ENCODE peak calls at places on chromosomes 12 and 14, in four cellular contexts. E is lung, S is left lung, U is uterus. O is an unnamed sample. For H3K4me1, the result is how much of the 10 kb centered on the place peaks cover.

GRCh38 chr12:6697584-6698351 is 2.8 kb downstream of the PIANP start:
- DNase-seq in E (no peak), S (no peak), U (no peak), O (no peak)

GRCh38 chr12:54357802-54358619 is 6.3 kb downstream of the GPR84 start:
- DNase-seq in E (no peak), S (no peak), U (no peak), O (no peak)

GRCh38 chr14:55348766-55349453 is 62.7 kb downstream of the ATG14 start:
- DNase-seq in E (no peak), S (no peak), U (no peak), O (no peak)

GRCh38 chr14:69093551-69094421 is 59.1 kb downstream of the DCAF5 start:
- DNase-seq in E (no peak), S (no peak), U (no peak), O (no peak)

GRCh38 chr12:118060301-118061010 is 523 bp downstream of the WSB2 start:
- DNase-seq in E (peak), S (peak), U (peak), O (no peak)

GRCh38 chr14:94342334-94342934 is 19.3 kb upstream of the SERPINA6 start:
- DNase-seq in E (peak), S (no peak), U (peak), O (peak)

GRCh38 chr14:75234173-75234855 is 44.3 kb upstream of the FOS start:
- DNase-seq in E (no peak), S (peak), U (peak), O (peak)

GRCh38 chr12:15001733-15002471 is 29.1 kb downstream of the PDE6H start:
- DNase-seq in E (no peak), S (peak), U (peak), O (peak)

GRCh38 chr14:88078525-88078924 is 73.6 kb downstream of the GPR65 start:
- DNase-seq in E (no peak), S (no peak), U (no peak), O (no peak)

GRCh38 chr12:53048033-53048779 is 1.7 kb upstream of the TNS2 start:
- DNase-seq in E (peak), S (no peak), U (peak), O (peak)

GRCh38 chr12:122981036-122981471 is 573 bp downstream of the ARL6IP4 start:
- DNase-seq in E (no peak), S (no peak), U (no peak), O (no peak)

GRCh38 chr14:55336161-55336560 is 64.9 kb downstream of the FBXO34 start:
- DNase-seq in E (no peak), S (no peak), U (no peak), O (no peak)

GRCh38 chr12:50240792-50241114 is 42.6 kb downstream of the LIMA1 start:
- DNase-seq in E (no peak), S (no peak), U (no peak), O (no peak)

GRCh38 chr12:50241178-50241577 is 42.1 kb downstream of the LIMA1 start:
- DNase-seq in E (no peak), S (no peak), U (no peak), O (no peak)

GRCh38 chr12:50240096-50240791 is 43.1 kb downstream of the LIMA1 start:
- DNase-seq in E (no peak), S (no peak), U (no peak), O (no peak)

GRCh38 chr12:50243507-50243906 is 39.8 kb downstream of the LIMA1 start:
- DNase-seq in E (no peak), S (no peak), U (no peak), O (no peak)

GRCh38 chr12:50242751-50243191 is 40.5 kb downstream of the LIMA1 start:
- DNase-seq in E (no peak), S (no peak), U (no peak), O (no peak)
- H3K4me1 ChIP-seq in E (under half), S (under half), U (under half), O (under half)

DNA sequence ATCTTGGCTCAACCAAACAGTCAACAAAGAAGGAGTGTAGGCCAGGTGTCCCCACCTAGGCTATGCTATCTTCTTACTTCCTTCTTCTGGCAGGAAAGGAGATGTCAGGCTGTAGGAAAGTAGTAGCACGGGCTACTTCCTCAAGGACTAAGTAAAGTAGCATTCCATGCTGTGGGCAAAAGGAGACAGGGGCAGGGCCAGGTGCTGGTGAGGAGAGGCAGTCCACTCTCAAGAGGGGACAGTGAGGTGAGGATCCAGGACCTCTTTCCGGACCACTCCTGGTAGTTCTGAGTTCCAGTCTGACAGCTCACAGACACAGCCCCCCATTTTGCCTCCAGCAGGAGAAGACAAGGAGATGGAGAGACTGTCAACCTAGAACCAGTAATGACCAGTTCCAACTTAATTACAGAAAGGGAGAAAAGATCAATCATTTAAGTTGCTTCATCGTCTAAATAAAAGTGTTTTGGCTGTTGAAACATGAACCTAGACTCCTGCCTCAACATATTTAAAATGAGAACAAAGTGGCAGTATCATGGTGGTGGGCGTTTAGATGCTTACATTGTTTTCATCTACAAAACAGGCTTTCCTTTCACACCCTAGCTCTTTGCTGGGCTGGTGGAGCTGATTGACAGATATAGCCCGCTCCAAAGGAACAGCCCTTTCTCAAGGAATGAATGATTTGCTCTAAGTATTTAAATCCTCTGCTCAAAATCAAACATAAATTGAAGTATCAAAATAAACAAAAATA is 5.1 kb upstream of the SSTR1 start:
- DNase-seq in E (no peak), S (no peak), U (no peak), O (no peak)
- TF ChIP-seq CTCF in E (no peak), S (no peak), U (no peak), O (no peak)

GRCh38 chr14:47674148-47674545 is 1.3 kb downstream of the MDGA2 start:
- DNase-seq in E (no peak), S (peak), U (no peak), O (no peak)
- H3K4me3 ChIP-seq in E (peak), S (no peak), U (no peak), O (peak)

GRCh38 chr12:3089588-3089987 is 12.4 kb downstream of the TSPAN9 start:
- DNase-seq in E (no peak), S (no peak), U (no peak), O (no peak)

GRCh38 chr12:3090238-3091029 is 13.3 kb downstream of the TSPAN9 start:
- DNase-seq in E (no peak), S (no peak), U (no peak), O (no peak)

GRCh38 chr12:3091650-3092207 is 14.6 kb downstream of the TSPAN9 start:
- DNase-seq in E (no peak), S (no peak), U (no peak), O (no peak)

GRCh38 chr12:3092770-3093169 is 15.6 kb downstream of the TSPAN9 start:
- DNase-seq in E (no peak), S (no peak), U (peak), O (no peak)

DNA sequence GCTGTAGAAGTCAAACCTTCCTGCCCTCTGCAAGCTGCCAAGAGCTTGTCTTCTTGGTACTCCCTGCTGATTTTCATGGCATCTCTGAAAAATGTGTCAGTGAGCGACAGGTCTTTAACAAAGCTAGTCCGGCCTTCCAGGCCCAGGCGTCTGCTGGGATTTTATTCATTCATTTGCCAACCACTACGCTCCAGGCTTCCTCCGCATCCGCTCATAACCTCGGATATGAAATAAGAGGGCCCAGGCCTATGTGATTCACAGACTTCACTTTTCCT is 13.8 kb downstream of the TSPAN9 start:
- DNase-seq in E (no peak), S (no peak), U (no peak), O (no peak)
- H3K4me1 ChIP-seq in E (under half), S (under half), U (under half), O (under half)

GRCh38 chr12:69589082-69589481 is 3.8 kb downstream of the CCT2 start:
- DNase-seq in E (no peak), S (no peak), U (no peak), O (no peak)

GRCh38 chr12:69583203-69583602 is 2.1 kb upstream of the CCT2 start:
- DNase-seq in E (no peak), S (no peak), U (no peak), O (no peak)

GRCh38 chr12:69588527-69588926 is 3.3 kb downstream of the CCT2 start:
- DNase-seq in E (no peak), S (no peak), U (no peak), O (no peak)

GRCh38 chr12:69580074-69580473 is 5.2 kb upstream of the CCT2 start:
- DNase-seq in E (no peak), S (no peak), U (no peak), O (no peak)

DNA sequence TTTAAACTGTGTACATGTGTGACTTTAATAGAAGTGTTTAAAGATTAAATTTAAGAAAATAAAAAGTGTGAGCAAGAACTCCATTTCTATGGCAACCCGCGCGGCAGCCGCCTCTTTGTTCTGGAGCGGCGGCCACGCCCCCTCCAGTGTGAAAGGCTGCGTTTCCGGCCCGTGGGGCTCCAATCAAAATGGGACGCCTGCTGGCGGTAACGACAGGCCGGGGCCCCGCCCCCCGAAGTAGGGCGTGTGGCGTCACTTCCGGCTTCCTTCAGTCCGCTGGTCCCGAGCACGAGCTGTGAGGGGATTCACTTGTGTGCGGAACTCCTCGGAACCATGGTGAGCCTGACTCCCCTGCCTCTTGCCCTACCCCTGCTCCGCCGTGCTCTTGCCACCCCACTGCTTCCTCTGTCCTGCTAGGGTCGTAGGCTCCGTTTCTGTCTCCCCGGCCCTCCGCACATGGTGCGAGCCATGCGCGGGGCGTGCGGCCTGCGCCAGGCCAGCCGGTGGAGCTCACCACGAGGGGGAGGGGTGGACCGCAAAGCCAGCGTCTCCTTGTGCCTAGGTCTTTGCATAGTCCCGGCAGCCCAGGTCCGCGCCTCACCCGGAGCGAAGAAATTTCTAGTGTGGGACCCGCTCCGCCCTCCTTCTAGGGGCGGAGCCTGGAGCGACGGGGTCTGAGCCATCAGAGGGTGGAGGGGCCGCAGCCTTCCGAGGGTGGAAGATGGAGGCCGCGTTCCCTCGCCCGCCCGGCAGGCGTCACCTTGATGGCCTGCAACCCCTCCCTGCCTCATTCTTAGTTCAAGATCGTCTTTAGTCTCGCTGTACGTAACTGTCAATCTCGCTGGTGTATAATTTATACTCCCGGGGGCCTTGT is at the start of gene CCT2:
- DNase-seq in E (peak), S (peak), U (peak), O (peak)
- TF ChIP-seq CTCF in E (no peak), S (peak), U (no peak), O (peak)

GRCh38 chr12:121628536-121628935 is 2.2 kb downstream of the ORAI1 start:
- DNase-seq in E (no peak), S (no peak), U (no peak), O (no peak)
- H3K4me3 ChIP-seq in E (no peak), S (peak), U (no peak), O (no peak)

GRCh38 chr14:60732840-60733483 is 1.6 kb upstream of the MNAT1 start:
- DNase-seq in E (no peak), S (no peak), U (no peak), O (no peak)

GRCh38 chr14:60738843-60739508 is 4.4 kb downstream of the MNAT1 start:
- DNase-seq in E (no peak), S (no peak), U (no peak), O (peak)

GRCh38 chr14:60734465-60735242 is at the start of gene MNAT1:
- DNase-seq in E (peak), S (peak), U (peak), O (peak)

GRCh38 chr14:60736494-60736893 is 1.9 kb downstream of the MNAT1 start:
- DNase-seq in E (no peak), S (no peak), U (no peak), O (no peak)
- H3K4me1 ChIP-seq in E (under half), S (under half), U (under half), O (under half)

GRCh38 chr12:124994435-124994975 is 1.1 kb downstream of the BRI3BP start:
- DNase-seq in E (no peak), S (peak), U (no peak), O (no peak)

GRCh38 chr12:124995200-124995961 is 1.9 kb downstream of the BRI3BP start:
- DNase-seq in E (no peak), S (peak), U (no peak), O (no peak)

GRCh38 chr12:124998705-124999104 is 5.3 kb downstream of the BRI3BP start:
- DNase-seq in E (no peak), S (peak), U (no peak), O (no peak)

GRCh38 chr12:124993568-124994434 is at the start of gene BRI3BP:
- DNase-seq in E (peak), S (peak), U (peak), O (no peak)

DNA sequence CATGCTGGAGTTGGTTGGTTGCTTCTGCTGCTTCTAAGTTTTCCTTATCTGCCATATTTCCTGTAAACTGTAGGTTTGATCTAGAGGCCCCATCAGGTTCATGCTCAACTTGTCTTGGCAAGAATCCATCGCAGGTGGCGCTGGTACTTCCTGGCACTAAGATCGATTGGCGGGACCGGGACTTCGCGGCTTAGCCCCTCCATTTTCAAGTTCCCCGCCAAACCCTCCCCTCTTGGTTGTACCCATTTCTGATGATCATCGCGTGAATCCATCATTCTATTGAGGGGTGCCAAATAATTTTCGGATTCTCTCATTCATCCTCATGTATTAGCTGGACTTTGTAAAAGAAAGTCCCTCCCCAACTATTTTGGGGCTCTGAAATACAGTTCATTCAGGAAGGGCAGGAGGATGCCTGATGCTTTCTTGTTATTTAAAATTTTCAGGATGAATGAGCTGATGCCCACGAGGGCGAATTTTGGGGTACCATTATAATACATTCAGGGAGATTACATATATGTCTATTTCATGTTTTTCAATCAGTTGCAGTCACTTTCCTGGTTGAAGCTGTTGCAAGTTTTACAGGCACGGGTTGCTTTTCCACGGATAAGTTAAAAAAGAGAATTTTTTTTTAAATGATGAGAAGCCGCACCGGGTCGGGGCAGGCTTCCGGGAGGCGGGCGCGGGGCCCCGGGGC is 424 bp upstream of the BRI3BP start:
- DNase-seq in E (peak), S (peak), U (no peak), O (no peak)
- TF ChIP-seq CTCF in E (peak), S (no peak), U (no peak), O (no peak)

O was measured in gastrocnemius medialis.